ENCODE peak calls at places on chromosomes 3 and 15, in nine cellular contexts. G is hepatocyte, Y is pancreas, S is tibial nerve, K is MM.1S, H is heart right ventricle, B is cardiac muscle cell, Z is right cardiac atrium, J is aorta. A is an unnamed sample. For H3K9me3 and H3K4me1, the result is how much of the 10 kb centered on the place peaks cover.

GRCh38 chr15:43446344-43446743 is 46.6 kb downstream of the TP53BP1 start:
- DNase-seq in G (no peak), Y (no peak), S (no peak), K (no peak), H (no peak), B (no peak), Z (no peak), J (no peak), A (no peak)

GRCh38 chr3:171712168-171712938 is 97.9 kb downstream of the PLD1 start:
- DNase-seq in G (no peak), Y (no peak), S (no peak), K (no peak), H (no peak), B (peak), Z (no peak), J (no peak), A (no peak)

GRCh38 chr15:86231864-86232801 is 152.5 kb downstream of the AGBL1 start:
- DNase-seq in G (peak), Y (peak), S (no peak), K (peak), H (no peak), B (peak), Z (peak), J (no peak), A (no peak)

GRCh38 chr15:98796685-98797084 is 148.3 kb downstream of the IGF1R start:
- DNase-seq in G (no peak), Y (no peak), S (no peak), K (no peak), H (no peak), B (no peak), Z (no peak), J (no peak), A (no peak)

GRCh38 chr3:134009345-134010000 is 20.3 kb downstream of the SLCO2A1 start:
- DNase-seq in G (no peak), Y (no peak), S (no peak), K (no peak), H (no peak), B (peak), Z (no peak), J (no peak), A (no peak)

GRCh38 chr3:126922466-126922865 is 60.4 kb upstream of the PLXNA1 start:
- DNase-seq in G (no peak), Y (no peak), S (no peak), K (no peak), H (no peak), B (no peak), Z (no peak), J (no peak), A (no peak)

GRCh38 chr3:77321646-77322045 is 281.7 kb downstream of the ROBO2 start:
- DNase-seq in G (no peak), Y (no peak), S (no peak), K (no peak), H (no peak), B (no peak), Z (no peak), J (no peak), A (no peak)

GRCh38 chr3:138440137-138440536 is 5.7 kb downstream of the ESYT3 start:
- DNase-seq in G (no peak), Y (no peak), S (no peak), K (no peak), H (peak), B (peak), Z (no peak), J (no peak), A (peak)

GRCh38 chr3:106296111-106296510 is 427.3 kb upstream of the CBLB start:
- DNase-seq in G (no peak), Y (no peak), S (no peak), K (no peak), H (no peak), B (no peak), Z (no peak), J (no peak), A (no peak)

GRCh38 chr3:108388136-108389132 is 92.1 kb downstream of the HHLA2 start:
- DNase-seq in G (no peak), Y (no peak), S (no peak), K (peak), H (no peak), B (no peak), Z (no peak), J (no peak), A (no peak)

GRCh38 chr15:72758195-72758594 is 25.4 kb downstream of the ADPGK start:
- DNase-seq in G (peak), Y (no peak), S (no peak), K (no peak), H (no peak), B (peak), Z (no peak), J (no peak), A (no peak)

GRCh38 chr3:57234613-57235575 is 7.4 kb downstream of the APPL1 start:
- DNase-seq in G (no peak), Y (no peak), S (no peak), K (no peak), H (no peak), B (no peak), Z (no peak), J (no peak), A (no peak)

GRCh38 chr3:3998140-3998977 is 199.1 kb downstream of the LRRN1 start:
- DNase-seq in G (peak), Y (no peak), S (no peak), K (peak), H (no peak), B (peak), Z (no peak), J (no peak), A (no peak)

GRCh38 chr15:52010633-52011595 is 8.1 kb upstream of the MAPK6 start:
- DNase-seq in G (no peak), Y (no peak), S (no peak), K (no peak), H (no peak), B (peak), Z (no peak), J (no peak), A (no peak)

GRCh38 chr3:46019707-46020106 is 7.6 kb downstream of the XCR1 start:
- DNase-seq in G (no peak), Y (no peak), S (no peak), K (no peak), H (no peak), B (no peak), Z (no peak), J (no peak), A (no peak)

GRCh38 chr15:39828374-39828931 is 45.8 kb upstream of the FSIP1 start:
- DNase-seq in G (peak), Y (no peak), S (peak), K (no peak), H (peak), B (peak), Z (peak), J (no peak), A (peak)

GRCh38 chr3:77815467-77815866 is 775.6 kb downstream of the ROBO2 start:
- DNase-seq in G (no peak), Y (no peak), S (no peak), K (peak), H (no peak), B (no peak), Z (no peak), J (no peak), A (no peak)

GRCh38 chr3:69671082-69671952 is 67.9 kb upstream of the MITF start:
- DNase-seq in G (peak), Y (no peak), S (no peak), K (peak), H (no peak), B (peak), Z (no peak), J (no peak), A (no peak)

GRCh38 chr3:149581681-149582349 is 76.0 kb downstream of the WWTR1 start:
- DNase-seq in G (peak), Y (no peak), S (no peak), K (no peak), H (no peak), B (peak), Z (peak), J (peak), A (no peak)

GRCh38 chr3:30848093-30848779 is 46.2 kb downstream of the GADL1 start:
- DNase-seq in G (peak), Y (no peak), S (no peak), K (no peak), H (no peak), B (no peak), Z (no peak), J (no peak), A (no peak)

GRCh38 chr3:188776447-188776846 is 395.3 kb upstream of the TPRG1 start:
- DNase-seq in G (no peak), Y (no peak), S (no peak), K (no peak), H (no peak), B (peak), Z (no peak), J (no peak), A (no peak)

GRCh38 chr3:69031635-69032034 is 18.2 kb upstream of the EOGT start:
- DNase-seq in G (no peak), Y (no peak), S (no peak), K (no peak), H (no peak), B (peak), Z (no peak), J (no peak), A (no peak)

GRCh38 chr3:138202945-138203701 is 16.0 kb downstream of the ARMC8 start:
- DNase-seq in G (no peak), Y (no peak), S (no peak), K (no peak), H (no peak), B (no peak), Z (no peak), J (no peak), A (no peak)

GRCh38 chr3:45760878-45761711 is 35.2 kb downstream of the SLC6A20 start:
- DNase-seq in G (peak), Y (peak), S (no peak), K (peak), H (no peak), B (peak), Z (no peak), J (no peak), A (no peak)

GRCh38 chr15:70088887-70089691 is 8.6 kb downstream of the TLE3 start:
- DNase-seq in G (peak), Y (no peak), S (no peak), K (no peak), H (peak), B (peak), Z (peak), J (no peak), A (no peak)

GRCh38 chr15:58115692-58116091 is 22.5 kb upstream of the AQP9 start:
- DNase-seq in G (peak), Y (no peak), S (no peak), K (no peak), H (no peak), B (peak), Z (no peak), J (no peak), A (no peak)

GRCh38 chr15:82231842-82232241 is 30.7 kb downstream of the EFL1 start:
- DNase-seq in G (peak), Y (no peak), S (no peak), K (no peak), H (no peak), B (no peak), Z (no peak), J (no peak), A (no peak)

GRCh38 chr15:73330206-73331051 is 38.3 kb downstream of the HCN4 start:
- DNase-seq in G (no peak), Y (no peak), S (no peak), K (no peak), H (no peak), B (no peak), Z (no peak), J (no peak), A (no peak)

GRCh38 chr3:60555704-60556340 is 695.4 kb downstream of the FHIT start:
- DNase-seq in G (no peak), Y (no peak), S (no peak), K (peak), H (no peak), B (no peak), Z (no peak), J (no peak), A (no peak)

GRCh38 chr3:168981396-168981795 is 682.1 kb downstream of the MECOM start:
- DNase-seq in G (no peak), Y (no peak), S (no peak), K (no peak), H (no peak), B (no peak), Z (no peak), J (no peak), A (no peak)

GRCh38 chr3:183779896-183780450 is 45.4 kb downstream of the MAP6D1 start:
- DNase-seq in G (no peak), Y (no peak), S (no peak), K (no peak), H (no peak), B (peak), Z (no peak), J (no peak), A (peak)

GRCh38 chr15:25727867-25728600 is 135.1 kb downstream of the ATP10A start:
- DNase-seq in G (no peak), Y (no peak), S (no peak), K (no peak), H (no peak), B (no peak), Z (no peak), J (peak), A (no peak)

GRCh38 chr3:102712896-102713295 is 278.1 kb downstream of the ZPLD1 start:
- DNase-seq in G (no peak), Y (no peak), S (no peak), K (no peak), H (no peak), B (no peak), Z (no peak), J (no peak), A (no peak)

GRCh38 chr3:86867990-86868389 is 123.0 kb downstream of the VGLL3 start:
- DNase-seq in G (no peak), Y (no peak), S (no peak), K (no peak), H (no peak), B (peak), Z (no peak), J (no peak), A (no peak)

GRCh38 chr15:51375966-51376640 is 34.6 kb downstream of the GLDN start:
- DNase-seq in G (no peak), Y (no peak), S (no peak), K (no peak), H (no peak), B (no peak), Z (no peak), J (no peak), A (no peak)

GRCh38 chr15:39205506-39206371 is 375.1 kb upstream of the THBS1 start:
- DNase-seq in G (no peak), Y (no peak), S (no peak), K (no peak), H (no peak), B (no peak), Z (no peak), J (no peak), A (no peak)

GRCh38 chr3:153591566-153592221 is 429.7 kb downstream of the RAP2B start:
- DNase-seq in G (no peak), Y (no peak), S (no peak), K (no peak), H (no peak), B (peak), Z (no peak), J (no peak), A (no peak)

GRCh38 chr3:166274342-166274741 is 437.1 kb upstream of the BCHE start:
- DNase-seq in G (no peak), Y (no peak), S (no peak), K (no peak), H (no peak), B (no peak), Z (no peak), J (no peak), A (no peak)

GRCh38 chr3:184532940-184533732 is 28.4 kb upstream of the EPHB3 start:
- DNase-seq in G (no peak), Y (no peak), S (no peak), K (no peak), H (no peak), B (no peak), Z (no peak), J (no peak), A (no peak)

GRCh38 chr15:36484038-36484778 is 95.2 kb upstream of the CDIN1 start:
- DNase-seq in G (no peak), Y (no peak), S (no peak), K (no peak), H (no peak), B (no peak), Z (no peak), J (no peak), A (no peak)

GRCh38 chr3:33016846-33017405 is 65.5 kb downstream of the CCR4 start:
- DNase-seq in G (no peak), Y (no peak), S (no peak), K (no peak), H (no peak), B (no peak), Z (no peak), J (no peak), A (no peak)

GRCh38 chr3:33023176-33024136 is 72.0 kb downstream of the CCR4 start:
- DNase-seq in G (no peak), Y (no peak), S (no peak), K (no peak), H (no peak), B (no peak), Z (no peak), J (no peak), A (no peak)

GRCh38 chr3:33025648-33026178 is 71.2 kb downstream of the GLB1 start:
- DNase-seq in G (no peak), Y (no peak), S (no peak), K (no peak), H (no peak), B (no peak), Z (no peak), J (no peak), A (no peak)

GRCh38 chr3:33019981-33020380 is 68.5 kb downstream of the CCR4 start:
- DNase-seq in G (no peak), Y (no peak), S (no peak), K (no peak), H (no peak), B (no peak), Z (no peak), J (no peak), A (no peak)
- H3K9me3 ChIP-seq in G (under half), Y (under half), S (under half), K (under half), H (under half), B (under half), Z (under half), J (under half), A (under half)

GRCh38 chr3:66253790-66254620 is 33.2 kb downstream of the SLC25A26 start:
- DNase-seq in G (peak), Y (no peak), S (no peak), K (peak), H (no peak), B (peak), Z (no peak), J (no peak), A (no peak)
- H3K4me3 ChIP-seq in G (no peak), Y (no peak), S (no peak), K (no peak), H (no peak), B (no peak), Z (no peak), J (no peak), A (no peak)

GRCh38 chr3:179661777-179662176 is 8.9 kb downstream of the USP13 start:
- DNase-seq in G (no peak), Y (no peak), S (no peak), K (no peak), H (no peak), B (no peak), Z (no peak), J (no peak), A (no peak)
- H3K4me1 ChIP-seq in G (under half), Y (under half), S (under half), K (under half), H (under half), B (under half), Z (under half), J (under half), A (under half)

GRCh38 chr3:7817239-7817638 is 684.4 kb upstream of the LMCD1 start:
- DNase-seq in G (no peak), Y (no peak), S (no peak), K (no peak), H (no peak), B (no peak), Z (no peak), J (no peak), A (no peak)
- H3K9me3 ChIP-seq in G (under half), Y (under half), S (under half), K (under half), H (under half), B (under half), Z (under half), J (under half), A (under half)

DNA sequence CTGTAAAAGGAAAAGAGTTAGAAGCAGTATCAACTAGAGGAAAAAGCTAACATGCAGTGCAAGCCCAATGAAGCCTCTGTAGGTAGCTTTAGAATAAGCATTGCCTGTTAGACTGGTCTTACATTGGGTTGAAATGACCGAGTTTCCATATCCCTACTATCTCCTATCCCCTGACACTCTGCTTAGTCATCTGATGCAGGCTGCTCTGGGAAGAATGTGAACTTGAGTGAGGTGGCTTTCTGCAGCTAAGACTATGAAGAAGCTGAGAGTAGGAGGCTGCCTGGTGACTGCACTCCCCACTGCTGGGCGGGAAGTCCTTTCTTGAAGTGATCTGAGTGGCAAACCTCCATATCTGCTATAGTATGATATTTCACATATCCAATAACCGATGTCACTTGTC is 64.7 kb downstream of the OXSM start:
- DNase-seq in G (peak), Y (no peak), S (no peak), K (no peak), H (no peak), B (peak), Z (no peak), J (no peak), A (no peak)
- H3K4me3 ChIP-seq in G (no peak), Y (no peak), S (no peak), K (no peak), H (no peak), B (no peak), Z (no peak), J (no peak), A (no peak)

GRCh38 chr3:190013943-190014924 is 106.5 kb downstream of the P3H2 start:
- DNase-seq in G (no peak), Y (no peak), S (no peak), K (no peak), H (no peak), B (no peak), Z (no peak), J (no peak), A (no peak)
- H3K4me1 ChIP-seq in G (under half), Y (under half), S (under half), K (under half), H (under half), B (half or more), Z (under half), J (under half), A (under half)

GRCh38 chr3:44722103-44722401 is 7.4 kb upstream of the ZNF501 start:
- DNase-seq in G (no peak), Y (no peak), S (no peak), K (no peak), H (no peak), B (no peak), Z (no peak), J (no peak), A (no peak)

GRCh38 chr3:44721231-44722102 is 8.0 kb upstream of the ZNF501 start:
- DNase-seq in G (no peak), Y (no peak), S (no peak), K (no peak), H (no peak), B (peak), Z (no peak), J (no peak), A (no peak)
- H3K9me3 ChIP-seq in G (under half), Y (under half), S (under half), K (under half), H (half or more), B (under half), Z (under half), J (under half), A (half or more)

GRCh38 chr3:53126646-53127045 is 3.6 kb downstream of the RFT1 start:
- DNase-seq in G (no peak), Y (no peak), S (no peak), K (no peak), H (no peak), B (no peak), Z (no peak), J (no peak), A (no peak)

GRCh38 chr3:53122933-53123305 is 7.3 kb downstream of the RFT1 start:
- DNase-seq in G (no peak), Y (no peak), S (no peak), K (no peak), H (no peak), B (no peak), Z (no peak), J (no peak), A (no peak)

GRCh38 chr3:53122255-53122932 is 7.8 kb downstream of the RFT1 start:
- DNase-seq in G (no peak), Y (no peak), S (no peak), K (no peak), H (no peak), B (no peak), Z (no peak), J (no peak), A (no peak)

GRCh38 chr3:53123953-53124352 is 6.3 kb downstream of the RFT1 start:
- DNase-seq in G (no peak), Y (no peak), S (no peak), K (no peak), H (no peak), B (no peak), Z (no peak), J (no peak), A (no peak)

GRCh38 chr3:53123510-53123909 is 6.7 kb downstream of the RFT1 start:
- DNase-seq in G (no peak), Y (no peak), S (no peak), K (no peak), H (no peak), B (no peak), Z (no peak), J (no peak), A (no peak)
- H3K4me3 ChIP-seq in G (no peak), Y (no peak), S (no peak), K (no peak), H (no peak), B (no peak), Z (no peak), J (no peak), A (no peak)